ENCODE peak calls at places on chromosomes 11 and 22, in ten cellular contexts. J is PC-3, V is GM13976, X is cardiac muscle cell, C is endodermal cell, A is thoracic aorta, T is uterus, L is cardiac fibroblast, D is MM.1S, Q is fibroblast of lung. P is an unnamed sample.

GRCh38 chr11:72726266-72727220 is 25.7 kb downstream of the ARAP1 start:
- DNase-seq in J (no peak), V (no peak), X (no peak), C (no peak), A (no peak), T (no peak), L (no peak), D (no peak), Q (no peak), P (no peak)

GRCh38 chr11:103552086-103552485 is 442.9 kb downstream of the DYNC2H1 start:
- DNase-seq in J (no peak), V (no peak), X (no peak), C (no peak), A (no peak), T (no peak), L (peak), D (no peak), Q (no peak), P (no peak)

GRCh38 chr22:49825944-49826602 is 1.6 kb downstream of the BRD1 start:
- DNase-seq in J (peak), V (no peak), X (peak), C (no peak), A (no peak), T (no peak), L (peak), D (peak), Q (peak), P (peak)

GRCh38 chr22:26447594-26448329 is 18.7 kb downstream of the ASPHD2 start:
- DNase-seq in J (no peak), V (no peak), X (no peak), C (no peak), A (no peak), T (no peak), L (no peak), D (no peak), Q (no peak), P (no peak)

GRCh38 chr11:83641511-83641910 is 355.3 kb upstream of the CCDC90B start:
- DNase-seq in J (no peak), V (no peak), X (peak), C (peak), A (no peak), T (peak), L (peak), D (no peak), Q (peak), P (no peak)

GRCh38 chr22:47107431-47107830 is 345.0 kb downstream of the TBC1D22A start:
- DNase-seq in J (peak), V (no peak), X (peak), C (no peak), A (no peak), T (no peak), L (peak), D (no peak), Q (peak), P (no peak)

GRCh38 chr11:129143335-129143734 is 48.8 kb downstream of the ARHGAP32 start:
- DNase-seq in J (peak), V (no peak), X (peak), C (no peak), A (peak), T (peak), L (peak), D (no peak), Q (peak), P (no peak)

GRCh38 chr11:690738-691633 is 4.0 kb downstream of the DEAF1 start:
- DNase-seq in J (no peak), V (no peak), X (peak), C (no peak), A (no peak), T (no peak), L (peak), D (no peak), Q (no peak), P (no peak)

GRCh38 chr11:82398300-82398815 is 335.3 kb downstream of the FAM181B start:
- DNase-seq in J (no peak), V (no peak), X (no peak), C (no peak), A (no peak), T (no peak), L (peak), D (no peak), Q (no peak), P (no peak)

GRCh38 chr11:94948070-94948617 is 25.2 kb downstream of the CWC15 start:
- DNase-seq in J (peak), V (no peak), X (peak), C (no peak), A (no peak), T (no peak), L (peak), D (no peak), Q (peak), P (no peak)

GRCh38 chr11:82858556-82859091 is 41.6 kb downstream of the PRCP start:
- DNase-seq in J (peak), V (no peak), X (peak), C (no peak), A (no peak), T (no peak), L (peak), D (no peak), Q (peak), P (no peak)

GRCh38 chr11:77729063-77729462 is 91.5 kb downstream of the RSF1 start:
- DNase-seq in J (no peak), V (no peak), X (no peak), C (no peak), A (no peak), T (no peak), L (no peak), D (no peak), Q (no peak), P (no peak)

GRCh38 chr11:123654566-123655081 is at the start of gene SCN3B:
- DNase-seq in J (peak), V (peak), X (peak), C (peak), A (no peak), T (peak), L (peak), D (peak), Q (peak), P (no peak)

GRCh38 chr22:34880667-34881066 is 185.3 kb upstream of the ISX start:
- DNase-seq in J (no peak), V (no peak), X (no peak), C (no peak), A (no peak), T (no peak), L (no peak), D (no peak), Q (no peak), P (no peak)

GRCh38 chr11:105052487-105052886 is 7.4 kb upstream of the CARD16 start:
- DNase-seq in J (no peak), V (no peak), X (no peak), C (no peak), A (no peak), T (no peak), L (no peak), D (no peak), Q (no peak), P (no peak)

GRCh38 chr22:42385691-42386090 is 46.5 kb downstream of the NFAM1 start:
- DNase-seq in J (no peak), V (no peak), X (no peak), C (no peak), A (no peak), T (no peak), L (no peak), D (no peak), Q (no peak), P (no peak)

GRCh38 chr11:104876838-104877500 is 21.3 kb downstream of the CASP12 start:
- DNase-seq in J (no peak), V (no peak), X (no peak), C (no peak), A (no peak), T (no peak), L (no peak), D (peak), Q (no peak), P (peak)

GRCh38 chr11:126433989-126434949 is 78.8 kb downstream of the ST3GAL4 start:
- DNase-seq in J (no peak), V (no peak), X (no peak), C (no peak), A (no peak), T (no peak), L (no peak), D (no peak), Q (no peak), P (no peak)

GRCh38 chr11:126398296-126398695 is 42.8 kb downstream of the ST3GAL4 start:
- DNase-seq in J (no peak), V (no peak), X (no peak), C (no peak), A (no peak), T (no peak), L (no peak), D (no peak), Q (no peak), P (no peak)

GRCh38 chr11:117456027-117456720 is 128.5 kb downstream of the CEP164 start:
- DNase-seq in J (no peak), V (peak), X (no peak), C (no peak), A (no peak), T (no peak), L (no peak), D (no peak), Q (no peak), P (peak)

GRCh38 chr11:120707098-120707497 is 195.6 kb downstream of the GRIK4 start:
- DNase-seq in J (no peak), V (no peak), X (no peak), C (no peak), A (no peak), T (no peak), L (no peak), D (no peak), Q (peak), P (no peak)

GRCh38 chr22:36926309-36926708 is 12.9 kb downstream of the CSF2RB start:
- DNase-seq in J (no peak), V (no peak), X (no peak), C (no peak), A (no peak), T (no peak), L (no peak), D (no peak), Q (no peak), P (no peak)

GRCh38 chr11:85098996-85099395 is 528.1 kb downstream of the DLG2 start:
- DNase-seq in J (no peak), V (no peak), X (no peak), C (no peak), A (no peak), T (no peak), L (no peak), D (no peak), Q (no peak), P (no peak)

GRCh38 chr11:36160115-36160514 is 129.1 kb downstream of the COMMD9 start:
- DNase-seq in J (no peak), V (no peak), X (peak), C (no peak), A (no peak), T (peak), L (peak), D (no peak), Q (no peak), P (no peak)

GRCh38 chr11:63818609-63819008 is 5.4 kb downstream of the SPINDOC start:
- DNase-seq in J (no peak), V (no peak), X (no peak), C (no peak), A (no peak), T (no peak), L (no peak), D (no peak), Q (no peak), P (no peak)

GRCh38 chr11:130872961-130873360 is 43.3 kb downstream of the SNX19 start:
- DNase-seq in J (peak), V (no peak), X (peak), C (no peak), A (no peak), T (no peak), L (peak), D (no peak), Q (peak), P (no peak)

GRCh38 chr11:126510621-126511370 is 155.3 kb downstream of the ST3GAL4 start:
- DNase-seq in J (no peak), V (no peak), X (peak), C (peak), A (no peak), T (no peak), L (peak), D (no peak), Q (no peak), P (no peak)

GRCh38 chr11:26187639-26188038 is 144.3 kb upstream of the ANO3 start:
- DNase-seq in J (peak), V (no peak), X (peak), C (no peak), A (no peak), T (no peak), L (peak), D (no peak), Q (peak), P (no peak)

GRCh38 chr11:6225024-6225423 is 9.4 kb downstream of the FHIP1B start:
- DNase-seq in J (no peak), V (no peak), X (peak), C (no peak), A (no peak), T (no peak), L (no peak), D (no peak), Q (no peak), P (no peak)

GRCh38 chr11:12164061-12165014 is 53.9 kb downstream of the MICAL2 start:
- DNase-seq in J (peak), V (no peak), X (peak), C (peak), A (no peak), T (no peak), L (peak), D (no peak), Q (peak), P (no peak)

GRCh38 chr11:68127791-68128681 is 6.8 kb upstream of the CHKA start:
- DNase-seq in J (peak), V (peak), X (peak), C (peak), A (no peak), T (peak), L (peak), D (no peak), Q (peak), P (no peak)

GRCh38 chr11:65487467-65488272 is 11.2 kb upstream of the MALAT1 start:
- DNase-seq in J (peak), V (peak), X (peak), C (peak), A (peak), T (peak), L (peak), D (peak), Q (peak), P (peak)

GRCh38 chr22:17938484-17938924 is 85.9 kb downstream of the MICAL3 start:
- DNase-seq in J (no peak), V (no peak), X (peak), C (no peak), A (no peak), T (no peak), L (peak), D (no peak), Q (peak), P (no peak)

GRCh38 chr11:67732045-67732787 is 57.8 kb upstream of the ALDH3B2 start:
- DNase-seq in J (peak), V (peak), X (no peak), C (peak), A (no peak), T (no peak), L (no peak), D (no peak), Q (no peak), P (no peak)

GRCh38 chr11:75576445-75577049 is 14.5 kb downstream of the SERPINH1 start:
- DNase-seq in J (no peak), V (peak), X (peak), C (peak), A (no peak), T (no peak), L (peak), D (no peak), Q (peak), P (peak)

GRCh38 chr11:86115542-86116385 is 46.9 kb upstream of the PICALM start:
- DNase-seq in J (peak), V (no peak), X (no peak), C (no peak), A (no peak), T (no peak), L (no peak), D (no peak), Q (peak), P (peak)

GRCh38 chr11:18907391-18907790 is 31.8 kb downstream of the MRGPRX1 start:
- DNase-seq in J (no peak), V (no peak), X (no peak), C (no peak), A (no peak), T (no peak), L (no peak), D (no peak), Q (no peak), P (no peak)

GRCh38 chr11:24935059-24935458 is 438.2 kb downstream of the LUZP2 start:
- DNase-seq in J (peak), V (no peak), X (no peak), C (no peak), A (no peak), T (no peak), L (no peak), D (no peak), Q (peak), P (no peak)

GRCh38 chr22:31490496-31490925 is 869 bp upstream of the EIF4ENIF1 start:
- DNase-seq in J (peak), V (peak), X (peak), C (peak), A (no peak), T (no peak), L (peak), D (peak), Q (peak), P (peak)
- TF ChIP-seq CTCF in J (no peak), V (no peak), X (no peak), C (peak), A (peak), T (no peak), L (peak), D (no peak), Q (no peak), P (no peak)

GRCh38 chr11:79055866-79056632 is 384.8 kb downstream of the TENM4 start:
- DNase-seq in J (no peak), V (no peak), X (peak), C (no peak), A (no peak), T (peak), L (peak), D (peak), Q (peak), P (no peak)
- TF ChIP-seq CTCF in J (peak), V (no peak), X (peak), C (peak), A (no peak), T (no peak), L (no peak), D (peak), Q (peak), P (no peak)

DNA sequence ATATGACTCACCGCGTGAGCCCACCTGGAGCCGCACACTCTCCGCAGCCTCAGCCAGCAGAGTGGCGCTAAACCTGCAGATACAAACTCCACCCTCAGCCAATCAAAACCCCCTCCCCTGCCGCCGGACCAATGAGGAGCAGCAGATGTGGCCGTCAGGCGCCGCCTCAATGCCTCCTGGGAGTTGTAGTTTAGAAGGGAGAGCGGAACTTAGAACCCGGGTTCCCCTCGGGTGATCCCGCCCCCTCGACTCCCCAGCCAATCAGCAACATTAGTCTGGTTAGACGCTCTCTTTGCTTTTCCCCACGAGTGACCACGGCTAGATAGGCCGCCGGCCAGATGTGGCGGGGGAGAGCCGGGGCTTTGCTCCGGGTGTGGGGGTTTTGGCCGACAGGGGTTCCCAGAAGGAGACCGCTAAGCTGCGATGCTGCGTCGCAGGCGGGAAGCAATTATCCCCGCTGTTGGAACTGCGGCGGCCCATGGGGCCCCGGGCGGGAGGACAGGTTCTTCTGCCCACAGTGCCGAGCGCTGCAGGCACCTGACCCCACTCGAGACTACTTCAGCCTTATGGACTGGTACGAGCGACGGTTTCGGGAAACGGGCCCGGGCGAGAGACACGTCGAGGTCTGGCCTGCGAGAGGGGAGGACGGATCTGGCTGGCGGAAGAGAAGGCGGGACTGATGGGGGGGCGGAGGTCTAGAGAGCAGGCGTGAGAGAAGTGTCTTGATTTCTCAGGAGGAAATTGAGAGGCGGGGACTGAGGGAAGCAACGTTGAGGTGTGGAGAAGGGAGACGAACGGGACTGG is at the start of the genes CHEK2 and HSCB:
- DNase-seq in J (peak), V (peak), X (peak), C (peak), A (peak), T (peak), L (peak), D (peak), Q (peak), P (peak)
- TF ChIP-seq CTCF in J (peak), V (no peak), X (peak), C (peak), A (no peak), T (no peak), L (no peak), D (no peak), Q (no peak), P (no peak)

DNA sequence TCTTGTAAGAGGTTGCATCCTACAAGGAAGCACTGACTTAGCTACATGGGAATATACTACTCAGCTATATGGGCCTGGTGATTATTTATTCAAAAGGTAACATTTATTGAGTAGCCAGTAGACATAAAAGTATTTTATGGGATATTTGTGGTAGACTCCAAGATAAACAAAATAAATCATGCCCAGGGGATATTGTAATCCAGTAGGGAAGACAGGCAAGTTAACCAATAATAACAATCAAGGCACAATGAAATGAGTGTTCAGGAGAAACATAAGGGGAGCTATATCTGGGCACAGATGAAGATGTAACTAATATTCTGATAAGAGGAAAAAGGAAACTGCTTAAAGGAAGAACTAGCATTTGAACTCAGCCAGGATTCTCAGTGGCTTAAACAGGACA is 161.4 kb upstream of the MTNR1B start:
- DNase-seq in J (no peak), V (no peak), X (no peak), C (no peak), A (no peak), T (no peak), L (no peak), D (no peak), Q (no peak), P (no peak)
- TF ChIP-seq CTCF in J (no peak), V (no peak), X (no peak), C (no peak), A (no peak), T (no peak), L (no peak), D (no peak), Q (no peak), P (no peak)

GRCh38 chr11:119155733-119156492 is 7.1 kb downstream of the ABCG4 start:
- DNase-seq in J (peak), V (no peak), X (no peak), C (peak), A (no peak), T (no peak), L (no peak), D (peak), Q (no peak), P (peak)
- TF ChIP-seq CTCF in J (peak), V (no peak), X (peak), C (peak), A (no peak), T (no peak), L (no peak), D (peak), Q (no peak), P (no peak)

P was measured in GM12865.